ENCODE peak calls at places on chromosomes 16 and 17, in ten cellular contexts. Z is testis, F is astrocyte of the spinal cord, B is coronary artery, H is AG04449, R is transverse colon, P is breast epithelium, N is AG10803, V is heart left ventricle, J is psoas muscle. D is an unnamed sample.

GRCh38 chr16:88350922-88351321 is 31.8 kb upstream of the ZNF469 start:
- DNase-seq in Z (no peak), F (no peak), B (no peak), H (no peak), R (no peak), P (no peak), N (no peak), V (no peak), J (no peak), D (no peak)

GRCh38 chr17:43338886-43339516 is 59.8 kb upstream of the ARL4D start:
- DNase-seq in Z (peak; percentile 89), F (peak; percentile 44), B (no peak), H (no peak), R (peak; percentile 82), P (peak; percentile 82), N (peak; percentile 64), V (peak; percentile 61), J (peak; percentile 89), D (peak; percentile 47)

GRCh38 chr17:76995352-76996105 is 127.3 kb downstream of the MGAT5B start:
- DNase-seq in Z (no peak), F (no peak), B (no peak), H (no peak), R (no peak), P (no peak), N (no peak), V (no peak), J (no peak), D (no peak)

GRCh38 chr16:41439-42068 is 11.9 kb downstream of the POLR3K start:
- DNase-seq in Z (peak; percentile 50), F (no peak), B (no peak), H (no peak), R (no peak), P (peak; percentile 45), N (no peak), V (no peak), J (no peak), D (no peak)

GRCh38 chr17:31877911-31878702 is 19.1 kb upstream of the COPRS start:
- DNase-seq in Z (no peak), F (peak; percentile 98), B (no peak), H (peak; percentile 44), R (no peak), P (no peak), N (no peak), V (no peak), J (no peak), D (peak; percentile 21)

GRCh38 chr16:85709766-85710423 is 21.1 kb upstream of the GINS2 start:
- DNase-seq in Z (no peak), F (no peak), B (no peak), H (no peak), R (no peak), P (no peak), N (no peak), V (no peak), J (no peak), D (no peak)

GRCh38 chr16:11833951-11834695 is 17.2 kb downstream of the RSL1D1 start:
- DNase-seq in Z (no peak), F (peak; percentile 82), B (no peak), H (no peak), R (no peak), P (no peak), N (peak; percentile 73), V (no peak), J (peak; percentile 69), D (peak; percentile 67)

GRCh38 chr17:38868968-38869646 is 751 bp upstream of the LASP1 start:
- DNase-seq in Z (peak; percentile 95), F (peak; percentile 91), B (peak; percentile 97), H (no peak), R (peak; percentile 94), P (peak; percentile 97), N (peak; percentile 87), V (peak; percentile 90), J (peak; percentile 93), D (peak; percentile 93)

GRCh38 chr16:29804455-29805231 is 1.7 kb upstream of the MAZ start:
- DNase-seq in Z (peak; percentile 59), F (peak; percentile 31), B (peak; percentile 81), H (no peak), R (peak; percentile 37), P (no peak), N (peak; percentile 55), V (peak; percentile 67), J (peak; percentile 80), D (peak; percentile 47)

GRCh38 chr16:80084614-80085013 is 456.2 kb upstream of the DYNLRB2 start:
- DNase-seq in Z (peak; percentile 83), F (peak; percentile 54), B (no peak), H (no peak), R (peak; percentile 27), P (no peak), N (peak; percentile 55), V (peak; percentile 32), J (peak; percentile 50), D (peak; percentile 1)
- TF ChIP-seq CTCF in Z (peak; percentile 68), F (peak; percentile 64), B (no peak), H (peak; percentile 40), R (peak; percentile 44), P (no peak), N (peak; percentile 61), V (peak; percentile 59), J (peak; percentile 61), D (no peak)

GRCh38 chr17:82129095-82129494 is 31.1 kb upstream of the FASN start:
- DNase-seq in Z (no peak), F (no peak), B (no peak), H (no peak), R (no peak), P (no peak), N (no peak), V (no peak), J (no peak), D (no peak)

GRCh38 chr17:82126479-82127314 is 28.7 kb upstream of the FASN start:
- DNase-seq in Z (no peak), F (no peak), B (no peak), H (no peak), R (peak; percentile 21), P (no peak), N (no peak), V (no peak), J (no peak), D (no peak)

GRCh38 chr17:82127315-82127595 is 29.2 kb upstream of the FASN start:
- DNase-seq in Z (no peak), F (no peak), B (no peak), H (no peak), R (no peak), P (no peak), N (no peak), V (no peak), J (no peak), D (no peak)

GRCh38 chr17:82128287-82128686 is 30.3 kb upstream of the FASN start:
- DNase-seq in Z (no peak), F (no peak), B (no peak), H (no peak), R (no peak), P (no peak), N (no peak), V (no peak), J (no peak), D (no peak)

DNA sequence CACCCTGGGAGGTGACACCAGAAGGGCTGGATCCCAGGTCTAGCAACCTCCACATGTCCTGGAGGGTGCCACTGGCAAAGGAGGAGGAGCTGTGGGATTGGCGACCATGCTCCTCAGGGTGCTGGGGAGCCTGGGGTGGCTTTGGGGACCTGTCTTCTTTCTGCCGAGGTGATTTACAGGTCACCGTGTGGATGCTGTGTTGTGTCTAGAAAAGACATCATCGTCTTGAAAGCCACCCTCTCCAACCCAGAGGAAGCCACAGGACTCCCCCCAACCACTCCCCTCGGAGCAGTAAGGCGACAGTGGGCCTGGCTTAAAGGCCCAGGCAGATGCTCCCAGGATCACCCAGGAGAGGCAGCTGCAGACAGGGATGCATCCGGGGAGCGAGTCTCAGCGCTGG is 29.7 kb upstream of the FASN start:
- DNase-seq in Z (no peak), F (no peak), B (no peak), H (no peak), R (no peak), P (no peak), N (no peak), V (no peak), J (no peak), D (no peak)
- H3K4me3 ChIP-seq in Z (no peak overlapping the region), F (no peak overlapping the region), B (no peak overlapping the region), H (no peak overlapping the region), R (no peak overlapping the region), P (no peak overlapping the region), N (no peak overlapping the region), V (no peak overlapping the region), J (no peak overlapping the region), D (no peak overlapping the region)

GRCh38 chr17:1620486-1620885 is 8.1 kb downstream of the SLC43A2 start:
- DNase-seq in Z (no peak), F (no peak), B (no peak), H (no peak), R (no peak), P (no peak), N (no peak), V (no peak), J (no peak), D (no peak)

GRCh38 chr17:1621273-1621954 is 7.2 kb downstream of the SLC43A2 start:
- DNase-seq in Z (no peak), F (no peak), B (no peak), H (no peak), R (no peak), P (no peak), N (no peak), V (no peak), J (no peak), D (no peak)

GRCh38 chr17:1623057-1623456 is 5.6 kb downstream of the SLC43A2 start:
- DNase-seq in Z (no peak), F (no peak), B (no peak), H (no peak), R (no peak), P (no peak), N (no peak), V (no peak), J (no peak), D (no peak)

GRCh38 chr17:1612400-1612799 is 16.2 kb downstream of the SLC43A2 start:
- DNase-seq in Z (no peak), F (no peak), B (no peak), H (no peak), R (no peak), P (no peak), N (no peak), V (no peak), J (no peak), D (no peak)

GRCh38 chr17:1617620-1618174 is 10.9 kb downstream of the SLC43A2 start:
- DNase-seq in Z (peak; percentile 36), F (peak; percentile 48), B (no peak), H (peak; percentile 29), R (peak; percentile 82), P (no peak), N (peak; percentile 74), V (no peak), J (no peak), D (peak; percentile 75)
- TF ChIP-seq CTCF in Z (no peak), F (no peak), B (no peak), H (no peak), R (peak; percentile 41), P (no peak), N (peak; percentile 9), V (peak; percentile 13), J (no peak), D (no peak)

GRCh38 chr17:503449-503700 is 150.8 kb upstream of the RPH3AL start:
- DNase-seq in Z (no peak), F (no peak), B (no peak), H (no peak), R (no peak), P (no peak), N (no peak), V (no peak), J (no peak), D (no peak)
- H3K4me3 ChIP-seq in Z (no peak overlapping the region), F (no peak overlapping the region), B (no peak overlapping the region), H (no peak overlapping the region), R (no peak overlapping the region), P (no peak overlapping the region), N (no peak overlapping the region), V (peak overlapping the region; percentile 50), J (no peak overlapping the region), D (no peak overlapping the region)

GRCh38 chr16:62077998-62078397 is 41.8 kb upstream of the CDH8 start:
- DNase-seq in Z (peak; percentile 57), F (no peak), B (no peak), H (no peak), R (no peak), P (no peak), N (peak; percentile 1), V (no peak), J (no peak), D (no peak)
- TF ChIP-seq CTCF in Z (no peak), F (peak; percentile 27), B (no peak), H (peak; percentile 38), R (no peak), P (no peak), N (peak; percentile 32), V (no peak), J (no peak), D (no peak)